ENCODE peak calls at places on chromosomes 12 and 14, in four cellular contexts. F is uterus, G is GM10248, K is NCI-H1436. V is an unnamed sample.

GRCh38 chr14:54683882-54684794 is 117.2 kb downstream of the SAMD4A start:
- DNase-seq in F (peak), G (no peak), K (no peak), V (no peak)

GRCh38 chr14:102909462-102909861 is 13.0 kb upstream of the AMN start:
- DNase-seq in F (no peak), G (no peak), K (no peak), V (no peak)

GRCh38 chr12:75883241-75883640 is 148.3 kb downstream of the PHLDA1 start:
- DNase-seq in F (no peak), G (no peak), K (no peak), V (no peak)

GRCh38 chr12:94670885-94671284 is 20.5 kb upstream of the TMCC3 start:
- DNase-seq in F (no peak), G (no peak), K (no peak), V (no peak)

GRCh38 chr12:112861284-112861683 is 45.5 kb upstream of the OAS1 start:
- DNase-seq in F (no peak), G (no peak), K (no peak), V (no peak)

GRCh38 chr12:47977046-47977771 is 13.8 kb downstream of the TMEM106C start:
- DNase-seq in F (no peak), G (no peak), K (no peak), V (no peak)

GRCh38 chr12:62637679-62638078 is 171.1 kb downstream of the MON2 start:
- DNase-seq in F (no peak), G (no peak), K (no peak), V (no peak)

GRCh38 chr12:80857311-80857710 is 80.4 kb downstream of the LIN7A start:
- DNase-seq in F (no peak), G (no peak), K (no peak), V (no peak)

GRCh38 chr12:94198872-94199271 is 50.5 kb downstream of the PLXNC1 start:
- DNase-seq in F (no peak), G (no peak), K (no peak), V (no peak)

GRCh38 chr14:77542349-77543239 is 44.0 kb upstream of the ISM2 start:
- DNase-seq in F (no peak), G (no peak), K (no peak), V (peak)

GRCh38 chr12:92675092-92675865 is 27.5 kb upstream of the PLEKHG7 start:
- DNase-seq in F (no peak), G (no peak), K (no peak), V (no peak)

GRCh38 chr12:6135071-6135470 is 10.6 kb upstream of the VWF start:
- DNase-seq in F (no peak), G (no peak), K (no peak), V (peak)